ENCODE peak calls at places on chromosome 10, in eight cellular contexts. B is HFF-Myc; W is non-pigmented ciliary epithelial cell; J is central memory CD4-positive, alpha-beta T cell; C is T-helper 17 cell; P is M059J; F is iPS DF 6.9; L is spleen. M is an unnamed sample.

GRCh38 chr10:11178606-11179221 is 161.0 kb downstream of the CELF2 start:
- DNase-seq in B (peak; percentile 95), W (peak; percentile 46), J (peak; percentile 94), C (peak; percentile 69), P (peak; percentile 6), F (no peak), L (peak; percentile 91), M (peak; percentile 24)

GRCh38 chr10:75397571-75397921 is 4.0 kb downstream of the ZNF503 start:
- DNase-seq in B (no peak), W (no peak), J (no peak), C (no peak), P (no peak), F (no peak), L (no peak), M (no peak)

GRCh38 chr10:100729877-100730738 is 15.3 kb upstream of the PAX2 start:
- DNase-seq in B (no peak), W (no peak), J (no peak), C (no peak), P (no peak), F (no peak), L (peak; percentile 60), M (no peak)

GRCh38 chr10:13351340-13351915 is 3.3 kb upstream of the SEPHS1 start:
- DNase-seq in B (no peak), W (no peak), J (peak; percentile 57), C (no peak), P (no peak), F (peak; percentile 55), L (no peak), M (no peak)

GRCh38 chr10:34698979-34699378 is 116.1 kb downstream of the PARD3 start:
- DNase-seq in B (no peak), W (no peak), J (no peak), C (no peak), P (peak; percentile 86), F (no peak), L (no peak), M (peak; percentile 86)

GRCh38 chr10:110221044-110221720 is 13.8 kb downstream of the MXI1 start:
- DNase-seq in B (no peak), W (no peak), J (no peak), C (no peak), P (no peak), F (no peak), L (no peak), M (no peak)

GRCh38 chr10:11874568-11875182 is 51.5 kb downstream of the PROSER2 start:
- DNase-seq in B (no peak), W (no peak), J (no peak), C (no peak), P (no peak), F (peak; percentile 54), L (peak; percentile 59), M (no peak)

GRCh38 chr10:59229451-59229850 is 53.0 kb downstream of the PHYHIPL start:
- DNase-seq in B (no peak), W (no peak), J (no peak), C (no peak), P (no peak), F (no peak), L (no peak), M (no peak)

GRCh38 chr10:124417846-124418725 is 637 bp downstream of the OAT start:
- DNase-seq in B (no peak), W (no peak), J (peak; percentile 30), C (peak; percentile 32), P (peak; percentile 53), F (no peak), L (peak; percentile 93), M (no peak)

GRCh38 chr10:28533571-28534304 is 820 bp downstream of the WAC start:
- DNase-seq in B (no peak), W (no peak), J (peak; percentile 63), C (peak; percentile 61), P (peak; percentile 32), F (no peak), L (peak; percentile 95), M (no peak)

GRCh38 chr10:47024399-47025252 is 113.4 kb downstream of the PTPN20 start:
- DNase-seq in B (no peak), W (no peak), J (peak; percentile 56), C (no peak), P (peak; percentile 47), F (peak; percentile 52), L (peak; percentile 84), M (no peak)

GRCh38 chr10:59463909-59464308 is 101.6 kb upstream of the FAM13C start:
- DNase-seq in B (no peak), W (no peak), J (no peak), C (no peak), P (no peak), F (no peak), L (no peak), M (no peak)